ENCODE peak calls at places on chromosomes 13 and 19, in six cellular contexts. U is astrocyte of the spinal cord; Z is progenitor cell of endocrine pancreas; Y is stimulated activated CD8-positive, alpha-beta memory T cell treated with anti-CD3 and anti-CD28 coated beads, Interleukin-4, amount 100 ng/mL, for 4 hours; O is BJ; C is dorsolateral prefrontal cortex. N is an unnamed sample.

GRCh38 chr13:28560612-28561011 is 65.7 kb upstream of the FLT1 start:
- DNase-seq in O (no peak), C (no peak), Y (no peak), Z (no peak), U (no peak), N (no peak)

GRCh38 chr19:7515471-7516226 is at the start of gene ZNF358:
- DNase-seq in C (peak; percentile 83), Y (no peak), U (peak; percentile 58), Z (peak; percentile 63), O (no peak), N (peak; percentile 98)

GRCh38 chr13:48110132-48110868 is 15.4 kb upstream of the MED4 start:
- DNase-seq in C (no peak), Z (no peak), O (no peak), U (peak; percentile 32), Y (no peak), N (no peak)

GRCh38 chr13:24396821-24397220 is 87.4 kb downstream of the C1QTNF9 start:
- DNase-seq in Y (no peak), O (no peak), U (no peak), Z (no peak), C (no peak), N (no peak)

GRCh38 chr19:55383279-55383788 is 758 bp downstream of the TMEM238 start:
- DNase-seq in C (no peak), U (no peak), Z (no peak), O (no peak), Y (no peak), N (no peak)

GRCh38 chr19:37594982-37595382 is 306 bp downstream of the ZNF540 start:
- DNase-seq in O (no peak), Y (peak; percentile 33), C (peak; percentile 63), Z (peak; percentile 25), U (no peak), N (no peak)

GRCh38 chr13:43289458-43290255 is 266.3 kb downstream of the DNAJC15 start:
- DNase-seq in C (no peak), Z (no peak), O (no peak), U (no peak), Y (no peak), N (no peak)

GRCh38 chr19:31348416-31349159 is 648 bp downstream of the TSHZ3 start:
- DNase-seq in O (no peak), C (no peak), U (peak; percentile 51), Z (no peak), Y (no peak), N (no peak)

GRCh38 chr13:21849323-21849722 is 178.4 kb downstream of the FGF9 start:
- DNase-seq in Y (no peak), O (no peak), U (no peak), Z (no peak), C (no peak), N (peak; percentile 34)

GRCh38 chr13:24713022-24713421 is 32.8 kb downstream of the ATP12A start:
- DNase-seq in U (no peak), Z (no peak), Y (no peak), O (no peak), C (no peak), N (no peak)

GRCh38 chr19:4534836-4535658 is at the start of gene PLIN5:
- DNase-seq in O (no peak), C (peak; percentile 57), U (peak; percentile 19), Z (peak; percentile 74), Y (no peak), N (peak; percentile 40)

N was measured in GM19239.